ENCODE peak calls at places on chromosomes 6 and 20, in seven cellular contexts. V is PC-3, M is GM23338, L is HCT116, K is hepatocyte, U is MM.1S, I is neural progenitor cell. H is an unnamed sample.

GRCh38 chr6:156175971-156176421 is 601.2 kb upstream of the ARID1B start:
- DNase-seq in K (peak; percentile 37), U (no peak), M (peak; percentile 82), L (peak; percentile 38), I (peak; percentile 88), V (peak; percentile 33), H (peak; percentile 51)

GRCh38 chr6:125267806-125268523 is 33.8 kb downstream of the HDDC2 start:
- DNase-seq in U (no peak), L (no peak), V (peak; percentile 4), M (no peak), I (no peak), K (no peak), H (no peak)

GRCh38 chr6:113359155-113360140 is 497.7 kb upstream of the MARCKS start:
- DNase-seq in M (no peak), U (no peak), K (no peak), L (no peak), I (no peak), V (peak; percentile 68), H (no peak)

GRCh38 chr20:32626859-32627636 is 41.9 kb upstream of the NOL4L start:
- DNase-seq in M (no peak), L (no peak), K (no peak), V (no peak), U (no peak), I (no peak), H (peak; percentile 33)

GRCh38 chr20:33814238-33814712 is 3.1 kb downstream of the CHMP4B start:
- DNase-seq in I (no peak), L (no peak), K (no peak), U (peak; percentile 58), M (no peak), V (no peak), H (no peak)

GRCh38 chr6:21070620-21071019 is 522.9 kb upstream of the SOX4 start:
- DNase-seq in L (no peak), K (no peak), I (no peak), U (no peak), V (no peak), M (no peak), H (no peak)

GRCh38 chr6:105755885-105756284 is 330.3 kb upstream of the PRDM1 start:
- DNase-seq in I (no peak), L (no peak), V (no peak), U (no peak), M (no peak), K (no peak), H (no peak)

GRCh38 chr20:48912065-48912464 is 9.4 kb upstream of the ARFGEF2 start:
- DNase-seq in K (no peak), V (no peak), U (peak; percentile 90), L (no peak), I (no peak), M (no peak), H (peak; percentile 54)

GRCh38 chr20:5078399-5078958 is 41.3 kb downstream of the PCNA start:
- DNase-seq in I (no peak), V (peak; percentile 33), U (peak; percentile 97), L (no peak), M (no peak), K (no peak), H (peak; percentile 90)

GRCh38 chr6:93917216-93917615 is 497.9 kb upstream of the EPHA7 start:
- DNase-seq in V (no peak), U (no peak), I (no peak), L (no peak), K (no peak), M (no peak), H (no peak)

DNA sequence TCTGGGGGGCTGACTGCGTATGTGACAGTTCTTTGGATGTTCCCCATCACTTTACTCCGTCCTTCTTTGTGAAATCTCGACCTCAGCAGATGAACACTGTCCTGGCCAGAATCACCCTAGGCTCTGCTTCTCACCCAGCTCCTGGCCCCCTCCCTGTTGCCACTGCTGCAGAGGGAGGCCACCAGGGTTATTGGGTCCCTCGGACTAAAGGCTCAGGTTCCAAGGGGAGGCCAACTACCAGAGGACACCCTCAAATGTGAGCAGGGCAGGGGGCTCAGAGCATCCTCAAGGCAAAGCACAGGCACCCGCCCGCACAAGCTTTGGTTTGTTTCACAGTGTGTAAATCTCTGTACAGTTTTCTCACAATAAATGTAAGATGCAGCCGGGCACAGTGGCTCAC is 269.9 kb downstream of the UST start:
- DNase-seq in L (no peak), I (no peak), U (no peak), V (no peak), K (no peak), M (no peak), H (no peak)
- TF ChIP-seq EZH2phosphoT487 in L (no peak), I (no peak), U (no peak), V (no peak), K (no peak), M (no peak), H (no peak)

GRCh38 chr6:160768101-160768500 is 66.1 kb downstream of the PLG start:
- DNase-seq in L (no peak), K (no peak), V (no peak), I (no peak), M (no peak), U (no peak), H (no peak)

GRCh38 chr6:160766657-160767018 is 64.6 kb downstream of the PLG start:
- DNase-seq in I (no peak), V (no peak), U (no peak), K (no peak), L (no peak), M (no peak), H (no peak)

GRCh38 chr6:160767019-160767646 is 65.1 kb downstream of the PLG start:
- DNase-seq in K (peak; percentile 90), L (no peak), I (peak; percentile 86), U (peak; percentile 65), V (peak; percentile 15), M (peak; percentile 87), H (peak; percentile 77)

GRCh38 chr6:160765412-160765811 is 63.4 kb downstream of the PLG start:
- DNase-seq in L (no peak), K (no peak), V (no peak), M (peak; percentile 55), I (no peak), U (no peak), H (no peak)

DNA sequence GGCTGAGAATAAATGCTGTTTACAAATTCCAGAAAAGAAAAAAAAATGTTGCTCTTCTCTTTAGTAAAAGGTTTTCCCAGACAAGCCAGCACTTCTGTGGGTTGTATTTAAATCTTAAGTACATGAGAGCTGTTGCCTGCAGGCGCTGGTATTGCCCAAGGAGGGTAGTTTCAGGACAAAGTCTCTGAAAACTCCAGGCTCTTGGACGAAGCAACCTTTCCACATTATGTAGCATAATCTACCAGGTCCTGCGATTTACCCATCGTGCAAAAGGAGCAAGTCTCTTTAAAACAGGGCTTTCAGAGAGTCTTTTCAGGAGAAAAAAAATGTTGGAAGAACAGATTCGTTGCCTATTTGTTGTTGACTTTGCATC is 65.6 kb downstream of the PLG start:
- DNase-seq in K (no peak), I (no peak), L (no peak), V (no peak), U (no peak), M (no peak), H (no peak)
- TF ChIP-seq CTCF in K (no peak), I (no peak), L (no peak), V (no peak), U (no peak), M (no peak), H (no peak)

GRCh38 chr6:24646771-24647170 is 780 bp upstream of the KIAA0319 start:
- DNase-seq in V (peak; percentile 86), U (no peak), I (no peak), K (peak; percentile 60), M (no peak), L (no peak), H (no peak)
- TF ChIP-seq EZH2phosphoT487 in V (no peak), U (no peak), I (no peak), K (no peak), M (no peak), L (no peak), H (no peak)

GRCh38 chr20:11718474-11719094 is 199.1 kb upstream of the BTBD3 start:
- DNase-seq in I (no peak), L (no peak), V (no peak), K (no peak), M (peak; percentile 24), U (no peak), H (no peak)

GRCh38 chr20:11719153-11719552 is 198.5 kb upstream of the BTBD3 start:
- DNase-seq in I (no peak), K (no peak), L (no peak), V (no peak), U (no peak), M (peak; percentile 63), H (no peak)

GRCh38 chr20:11716945-11717248 is 200.8 kb upstream of the BTBD3 start:
- DNase-seq in V (no peak), I (no peak), L (no peak), K (no peak), U (no peak), M (no peak), H (no peak)

GRCh38 chr20:11717562-11717961 is 200.1 kb upstream of the BTBD3 start:
- DNase-seq in K (no peak), M (no peak), I (no peak), V (no peak), L (no peak), U (no peak), H (no peak)

DNA sequence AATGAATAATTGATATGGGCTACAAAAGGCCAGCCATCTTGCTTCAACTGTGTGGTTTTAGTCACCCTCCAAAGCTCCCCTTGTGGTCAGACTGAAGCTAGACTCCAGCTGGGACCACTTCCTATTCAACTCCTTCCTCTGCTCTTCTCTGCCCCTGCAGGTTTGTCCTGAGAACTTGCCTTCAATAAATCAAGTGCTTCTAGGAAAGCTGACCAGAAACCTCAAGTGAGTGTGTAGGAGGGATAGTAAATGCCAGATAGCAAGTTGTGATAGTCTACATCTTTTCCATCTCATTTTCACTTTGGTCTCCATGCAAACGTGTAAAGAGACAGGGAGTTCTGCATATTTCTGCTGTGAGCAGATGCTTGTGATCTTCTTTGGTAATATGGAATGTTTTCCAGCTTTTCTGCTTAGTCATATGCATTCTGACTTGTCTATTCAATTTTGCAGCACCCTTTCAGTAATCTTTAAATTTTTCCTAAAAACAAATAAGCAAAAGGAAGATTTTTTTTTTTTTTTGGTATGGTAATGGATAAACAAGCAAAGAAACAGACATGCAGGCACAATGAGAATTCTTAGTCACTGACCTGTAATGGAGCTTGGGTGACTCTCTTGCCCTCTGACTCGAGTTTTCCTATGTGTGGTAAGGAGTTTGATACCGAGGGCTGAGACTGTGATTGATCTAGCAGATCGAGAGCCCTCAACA is 201.3 kb upstream of the BTBD3 start:
- DNase-seq in K (peak; percentile 66), L (peak; percentile 65), M (peak; percentile 89), U (no peak), I (peak; percentile 64), V (peak; percentile 61), H (peak; percentile 2)
- TF ChIP-seq CTCF in K (peak; percentile 45), L (peak; percentile 34), M (peak; percentile 76), U (peak; percentile 16), I (peak; percentile 56), V (peak; percentile 72), H (peak; percentile 37)

DNA sequence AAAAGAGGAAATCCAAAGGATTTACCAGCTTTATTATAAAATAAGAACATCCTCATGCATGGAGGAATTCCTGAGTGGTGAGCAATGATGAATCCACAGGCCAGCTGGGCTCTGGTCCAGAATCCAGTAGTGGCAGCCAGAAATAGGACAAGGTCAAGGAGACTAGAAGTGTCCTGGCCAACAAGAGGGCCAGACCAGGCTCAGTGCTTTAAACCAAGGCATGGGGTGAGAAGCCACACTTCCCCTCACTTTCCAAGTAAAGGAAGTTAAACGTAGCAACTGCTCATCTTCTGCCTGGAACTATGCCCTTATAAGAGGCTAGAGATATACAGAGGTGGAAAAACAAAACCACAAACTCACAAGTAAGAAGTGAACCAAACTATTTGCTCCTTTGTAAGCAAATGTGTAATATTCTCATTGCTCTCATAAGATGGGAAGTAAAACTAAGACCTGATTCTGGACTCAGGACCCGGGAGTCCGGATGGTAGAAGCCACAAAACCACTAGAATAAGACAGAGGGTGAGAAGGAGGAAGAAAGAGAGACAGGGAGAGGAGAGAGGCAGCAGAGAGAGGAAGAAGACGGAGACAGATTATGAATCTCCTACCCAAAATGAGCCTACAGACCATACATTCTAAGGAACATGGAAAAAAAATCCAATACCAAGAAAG is 253.2 kb downstream of the UST start:
- DNase-seq in I (no peak), L (no peak), M (no peak), U (no peak), K (no peak), V (peak; percentile 82), H (no peak)
- TF ChIP-seq EZH2phosphoT487 in I (no peak), L (no peak), M (no peak), U (no peak), K (no peak), V (no peak), H (no peak)

H was measured in OCI-LY7.